ENCODE peak calls at places on chromosomes 6 and 20, in five cellular contexts. Y, R, B, P and N are unnamed samples.

GRCh38 chr6:71420693-71421328 is 132.2 kb downstream of the OGFRL1 start:
- DNase-seq in Y (peak), R (no peak), B (no peak), P (no peak), N (peak)

GRCh38 chr20:31990958-31991705 is 19.1 kb upstream of the CCM2L start:
- DNase-seq in Y (no peak), R (no peak), B (no peak), P (no peak), N (no peak)

GRCh38 chr20:43766395-43766794 is 39.6 kb upstream of the GTSF1L start:
- DNase-seq in Y (no peak), R (no peak), B (no peak), P (no peak), N (no peak)

GRCh38 chr20:63502671-63503172 is 3.8 kb upstream of the EEF1A2 start:
- DNase-seq in Y (no peak), R (no peak), B (no peak), P (no peak), N (peak)

GRCh38 chr6:137389150-137389664 is 105.0 kb downstream of the OLIG3 start:
- DNase-seq in Y (no peak), R (peak), B (peak), P (no peak), N (no peak)

GRCh38 chr6:30979690-30980089 is 3.8 kb upstream of the MUC21 start:
- DNase-seq in Y (no peak), R (no peak), B (no peak), P (no peak), N (no peak)

GRCh38 chr6:24543683-24544082 is 48.9 kb downstream of the ALDH5A1 start:
- DNase-seq in Y (no peak), R (no peak), B (no peak), P (no peak), N (no peak)

GRCh38 chr6:37696220-37696840 is 1.4 kb downstream of the MDGA1 start:
- DNase-seq in Y (no peak), R (no peak), B (no peak), P (no peak), N (peak)

GRCh38 chr20:11497543-11497942 is 420.1 kb upstream of the BTBD3 start:
- DNase-seq in Y (no peak), R (no peak), B (no peak), P (no peak), N (no peak)

GRCh38 chr6:87817226-87817625 is 115.2 kb upstream of the AKIRIN2 start:
- DNase-seq in Y (no peak), R (no peak), B (no peak), P (no peak), N (no peak)

GRCh38 chr6:34315780-34316179 is 67.0 kb upstream of the SMIM29 start:
- DNase-seq in Y (no peak), R (peak), B (peak), P (no peak), N (no peak)

GRCh38 chr20:33933469-33933909 is 60.2 kb upstream of the RALY start:
- DNase-seq in Y (peak), R (peak), B (no peak), P (peak), N (peak)

GRCh38 chr6:148629197-148629909 is 117.5 kb upstream of the UST start:
- DNase-seq in Y (no peak), R (no peak), B (no peak), P (no peak), N (no peak)

GRCh38 chr6:134537146-134537555 is 219.2 kb upstream of the SGK1 start:
- DNase-seq in Y (peak), R (no peak), B (no peak), P (no peak), N (no peak)

GRCh38 chr6:35299674-35300073 is 2.1 kb downstream of the DEF6 start:
- DNase-seq in Y (no peak), R (peak), B (no peak), P (no peak), N (no peak)

GRCh38 chr6:158926429-158926828 is 73.6 kb downstream of the RSPH3 start:
- DNase-seq in Y (no peak), R (no peak), B (no peak), P (peak), N (no peak)

GRCh38 chr6:95169790-95170189 is 407.5 kb upstream of the MANEA start:
- DNase-seq in Y (no peak), R (no peak), B (no peak), P (no peak), N (no peak)

GRCh38 chr6:39074486-39074885 is 25.9 kb downstream of the GLP1R start:
- DNase-seq in Y (no peak), R (no peak), B (no peak), P (no peak), N (no peak)

GRCh38 chr6:153125032-153125431 is 6.0 kb downstream of the RGS17 start:
- DNase-seq in Y (no peak), R (no peak), B (no peak), P (no peak), N (no peak)

GRCh38 chr20:3734111-3734843 is 1.8 kb downstream of the HSPA12B start:
- DNase-seq in Y (no peak), R (no peak), B (no peak), P (no peak), N (no peak)

GRCh38 chr20:46979603-46980241 is 85.1 kb downstream of the EYA2 start:
- DNase-seq in Y (no peak), R (no peak), B (peak), P (no peak), N (no peak)

GRCh38 chr6:118485601-118486550 is 62.2 kb upstream of the PLN start:
- DNase-seq in Y (no peak), R (no peak), B (peak), P (no peak), N (no peak)

GRCh38 chr6:55705381-55705780 is 126.4 kb upstream of the HMGCLL1 start:
- DNase-seq in Y (no peak), R (no peak), B (no peak), P (no peak), N (no peak)

GRCh38 chr20:35506872-35507638 is 22.4 kb downstream of the C20orf173 start:
- DNase-seq in Y (no peak), R (no peak), B (no peak), P (no peak), N (no peak)

GRCh38 chr6:134903448-134903847 is 46.5 kb downstream of the ALDH8A1 start:
- DNase-seq in Y (no peak), R (no peak), B (no peak), P (no peak), N (no peak)

GRCh38 chr6:111715321-111715720 is 109.6 kb upstream of the TRAF3IP2 start:
- DNase-seq in Y (no peak), R (no peak), B (no peak), P (no peak), N (no peak)

GRCh38 chr20:33909331-33909921 is 84.3 kb upstream of the RALY start:
- DNase-seq in Y (peak), R (no peak), B (no peak), P (peak), N (no peak)

GRCh38 chr6:36285187-36285612 is 15.3 kb downstream of the PNPLA1 start:
- DNase-seq in Y (no peak), R (peak), B (no peak), P (no peak), N (peak)

GRCh38 chr6:134373282-134373922 is 55.5 kb upstream of the SGK1 start:
- DNase-seq in Y (peak), R (peak), B (peak), P (no peak), N (no peak)

GRCh38 chr6:6640915-6641314 is 52.4 kb downstream of the LY86 start:
- DNase-seq in Y (no peak), R (no peak), B (no peak), P (no peak), N (no peak)

GRCh38 chr6:102736941-102737368 is 1343.4 kb downstream of the GRIK2 start:
- DNase-seq in Y (no peak), R (no peak), B (no peak), P (no peak), N (no peak)

GRCh38 chr6:14284969-14285368 is 167.4 kb downstream of the CD83 start:
- DNase-seq in Y (no peak), R (no peak), B (no peak), P (no peak), N (no peak)

GRCh38 chr6:71602385-71602949 is 283.9 kb upstream of the RIMS1 start:
- DNase-seq in Y (no peak), R (no peak), B (no peak), P (no peak), N (no peak)

GRCh38 chr20:57079016-57080005 is 187.1 kb downstream of the BMP7 start:
- DNase-seq in Y (no peak), R (no peak), B (no peak), P (no peak), N (no peak)

GRCh38 chr20:57078101-57078500 is 188.3 kb downstream of the BMP7 start:
- DNase-seq in Y (no peak), R (no peak), B (no peak), P (no peak), N (no peak)

GRCh38 chr20:57082546-57082945 is 183.9 kb downstream of the BMP7 start:
- DNase-seq in Y (no peak), R (no peak), B (no peak), P (no peak), N (no peak)

GRCh38 chr20:57083072-57083471 is 183.4 kb downstream of the BMP7 start:
- DNase-seq in Y (no peak), R (no peak), B (no peak), P (no peak), N (no peak)

GRCh38 chr20:57080796-57081195 is 185.6 kb downstream of the BMP7 start:
- DNase-seq in Y (no peak), R (no peak), B (no peak), P (no peak), N (no peak)
- TF ChIP-seq KDM1A in Y (no peak), R (no peak), B (no peak), P (no peak), N (no peak)

GRCh38 chr6:2790588-2790987 is 25.4 kb downstream of the WRNIP1 start:
- DNase-seq in Y (peak), R (no peak), B (no peak), P (no peak), N (no peak)

GRCh38 chr6:2792330-2792729 is 27.1 kb downstream of the WRNIP1 start:
- DNase-seq in Y (no peak), R (no peak), B (no peak), P (no peak), N (no peak)

GRCh38 chr6:2793491-2794151 is 28.4 kb downstream of the WRNIP1 start:
- DNase-seq in Y (no peak), R (no peak), B (no peak), P (no peak), N (no peak)

GRCh38 chr6:2794171-2794730 is 29.1 kb downstream of the WRNIP1 start:
- DNase-seq in Y (no peak), R (no peak), B (no peak), P (no peak), N (no peak)

DNA sequence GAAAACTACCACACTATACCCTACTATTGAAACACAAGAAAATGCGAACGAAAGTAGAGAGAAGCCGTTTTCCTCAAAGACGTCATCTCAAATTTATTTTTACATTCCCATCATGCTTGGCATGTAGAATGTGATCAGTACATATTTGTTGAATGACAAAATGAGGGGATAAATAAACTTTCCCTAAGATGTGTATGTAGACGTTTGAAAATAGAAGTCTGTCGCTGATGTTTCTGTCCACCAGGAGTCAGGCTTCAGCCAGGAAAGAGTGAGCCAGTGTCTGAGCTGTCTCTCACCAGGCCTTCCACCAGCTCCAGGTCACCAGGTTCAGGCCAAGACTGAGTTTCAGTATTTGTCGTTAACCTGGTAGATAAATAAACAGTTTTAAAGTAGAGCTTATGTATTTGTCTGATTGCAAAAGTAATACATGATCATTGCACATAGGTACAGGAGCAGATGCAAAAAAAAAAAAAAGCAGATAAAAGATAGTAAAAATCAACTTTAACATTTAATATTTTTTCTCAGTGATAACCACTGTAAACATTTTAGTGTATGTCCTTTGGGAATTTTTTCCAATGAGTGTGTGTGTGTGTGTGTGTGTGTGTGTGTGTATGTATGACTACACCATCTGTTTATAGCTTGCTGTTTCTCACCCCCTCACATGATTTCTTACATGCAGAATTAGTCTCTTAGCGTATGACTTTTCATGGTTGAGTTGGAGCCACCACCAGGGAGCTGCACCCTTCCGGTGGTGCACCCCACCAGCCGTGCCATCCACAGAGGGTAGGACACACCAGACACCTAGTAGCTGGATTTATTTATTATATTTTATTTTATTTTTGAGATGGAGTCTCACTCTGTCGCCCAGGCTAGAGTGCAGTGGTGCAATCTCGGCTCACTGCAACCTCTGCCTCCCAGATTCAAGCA is 26.2 kb downstream of the WRNIP1 start:
- DNase-seq in Y (peak), R (peak), B (peak), P (peak), N (no peak)
- TF ChIP-seq HDAC2 in Y (no peak), R (no peak), B (no peak), P (peak), N (no peak)

DNA sequence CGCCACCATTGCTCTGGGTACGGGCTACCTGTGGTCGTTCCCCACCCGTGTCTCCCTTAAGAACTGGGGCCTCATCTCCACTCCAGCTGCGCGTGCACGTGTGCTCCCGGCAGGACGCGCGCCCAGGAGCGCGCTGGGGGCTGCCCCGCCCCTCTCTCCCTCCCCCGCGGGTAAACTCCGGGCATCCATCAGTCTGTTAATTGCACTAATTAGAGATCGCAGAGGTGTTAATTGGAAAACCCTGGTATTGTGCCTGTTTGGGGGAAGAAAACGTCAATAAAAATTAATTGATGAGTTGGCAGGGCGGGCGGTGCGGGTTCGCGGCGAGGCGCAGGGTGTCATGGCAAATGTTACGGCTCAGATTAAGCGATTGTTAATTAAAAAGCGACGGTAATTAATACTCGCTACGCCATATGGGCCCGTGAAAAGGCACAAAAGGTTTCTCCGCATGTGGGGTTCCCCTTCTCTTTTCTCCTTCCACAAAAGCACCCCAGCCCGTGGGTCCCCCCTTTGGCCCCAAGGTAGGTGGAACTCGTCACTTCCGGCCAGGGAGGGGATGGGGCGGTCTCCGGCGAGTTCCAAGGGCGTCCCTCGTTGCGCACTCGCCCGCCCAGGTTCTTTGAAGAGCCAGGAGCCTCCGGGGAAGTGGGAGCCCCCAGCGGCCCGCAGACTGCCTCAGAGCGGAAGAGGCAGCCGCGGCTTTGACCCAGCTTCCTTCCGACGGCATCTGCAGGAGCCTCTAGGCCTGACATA is 14.4 kb downstream of the FOXP4 start:
- DNase-seq in Y (no peak), R (no peak), B (no peak), P (no peak), N (peak)
- TF ChIP-seq KDM1A in Y (no peak), R (no peak), B (no peak), P (no peak), N (no peak)

GRCh38 chr20:51393566-51393965 is 149.0 kb downstream of the NFATC2 start:
- DNase-seq in Y (no peak), R (no peak), B (no peak), P (no peak), N (no peak)
- TF ChIP-seq HDAC2 in Y (no peak), R (no peak), B (no peak), P (no peak), N (no peak)

GRCh38 chr6:150620763-150621162 is 21.1 kb downstream of the PLEKHG1 start:
- DNase-seq in Y (no peak), R (no peak), B (no peak), P (no peak), N (no peak)

GRCh38 chr6:150625927-150626326 is 26.2 kb downstream of the PLEKHG1 start:
- DNase-seq in Y (no peak), R (no peak), B (no peak), P (no peak), N (no peak)

GRCh38 chr6:150622476-150622875 is 22.8 kb downstream of the PLEKHG1 start:
- DNase-seq in Y (no peak), R (no peak), B (no peak), P (no peak), N (no peak)

GRCh38 chr6:150624199-150624598 is 24.5 kb downstream of the PLEKHG1 start:
- DNase-seq in Y (no peak), R (no peak), B (no peak), P (no peak), N (no peak)

GRCh38 chr6:150622941-150623874 is 23.5 kb downstream of the PLEKHG1 start:
- DNase-seq in Y (no peak), R (no peak), B (peak), P (no peak), N (no peak)
- TF ChIP-seq KDM1A in Y (no peak), R (no peak), B (no peak), P (no peak), N (no peak)

DNA sequence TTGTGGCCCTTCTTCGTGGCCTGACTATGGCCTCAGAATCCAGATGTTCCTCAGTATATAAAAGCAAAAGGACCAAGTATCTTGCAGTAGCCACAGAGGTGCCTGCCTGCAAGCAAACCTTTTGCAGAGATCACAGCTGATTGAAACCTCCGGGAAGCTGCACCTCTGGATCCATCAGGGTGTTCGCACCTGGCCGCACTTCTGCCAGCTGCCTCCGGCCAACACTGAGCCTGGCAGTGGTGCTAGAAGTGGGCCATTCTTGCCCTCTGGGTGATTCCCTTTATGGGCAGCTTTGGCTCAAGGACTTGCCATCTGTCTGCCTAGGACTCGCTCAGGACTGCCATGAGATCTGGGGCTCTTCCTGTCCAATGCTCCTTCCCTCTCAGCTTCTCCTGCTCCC is 214.6 kb upstream of the ECI2 start:
- DNase-seq in Y (no peak), R (no peak), B (no peak), P (no peak), N (no peak)
- TF ChIP-seq HDAC2 in Y (no peak), R (no peak), B (no peak), P (no peak), N (no peak)

GRCh38 chr6:170032706-170033309 is 258.1 kb downstream of the DLL1 start:
- DNase-seq in Y (no peak), R (no peak), B (no peak), P (no peak), N (no peak)

GRCh38 chr6:170035104-170035503 is 255.8 kb downstream of the DLL1 start:
- DNase-seq in Y (no peak), R (no peak), B (no peak), P (no peak), N (no peak)

GRCh38 chr6:170033666-170034065 is 257.2 kb downstream of the DLL1 start:
- DNase-seq in Y (no peak), R (no peak), B (no peak), P (no peak), N (no peak)

GRCh38 chr6:170035896-170036295 is 255.0 kb downstream of the DLL1 start:
- DNase-seq in Y (no peak), R (no peak), B (no peak), P (no peak), N (peak)

DNA sequence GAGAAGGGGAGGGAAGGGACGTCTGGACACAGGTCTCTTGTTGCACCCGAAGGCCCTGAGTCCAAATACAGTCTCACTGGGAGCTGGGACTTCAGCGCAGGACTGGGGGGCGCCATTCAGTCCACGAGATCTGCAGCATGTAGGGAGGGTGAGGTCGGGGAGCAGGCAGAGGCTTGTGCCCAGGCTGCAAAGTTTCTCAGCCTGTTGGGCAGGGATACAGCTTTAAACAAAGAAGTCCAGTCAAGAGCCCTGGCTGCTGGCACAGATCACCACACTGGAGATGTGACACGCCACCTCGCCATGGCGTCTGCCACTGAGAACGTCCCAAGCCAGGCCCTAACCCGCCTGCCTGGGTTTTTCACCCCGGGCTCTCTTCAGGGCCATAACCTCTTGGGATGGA is 256.6 kb downstream of the DLL1 start:
- DNase-seq in Y (no peak), R (no peak), B (no peak), P (no peak), N (no peak)
- TF ChIP-seq KDM1A in Y (no peak), R (no peak), B (no peak), P (no peak), N (no peak)